ENCODE peak calls at places on chromosome 10, in nine cellular contexts. V, C, Z, J, G, I, E, M and X are unnamed samples.

GRCh38 chr10:24259365-24260125 is 50.6 kb downstream of the KIAA1217 start:
- DNase-seq in V (no peak), C (no peak), Z (no peak), J (no peak), G (no peak), I (no peak), E (no peak), M (no peak), X (no peak)

GRCh38 chr10:33134011-33134751 is 176.2 kb upstream of the ITGB1 start:
- DNase-seq in V (peak), C (peak), Z (no peak), J (peak), G (no peak), I (peak), E (peak), M (peak), X (no peak)

GRCh38 chr10:118332948-118333710 is 9.0 kb downstream of the FAM204A start:
- DNase-seq in V (no peak), C (peak), Z (no peak), J (no peak), G (peak), I (no peak), E (peak), M (no peak), X (no peak)

GRCh38 chr10:103720328-103720963 is 134.9 kb downstream of the SH3PXD2A start:
- DNase-seq in V (no peak), C (peak), Z (no peak), J (no peak), G (no peak), I (no peak), E (no peak), M (no peak), X (no peak)

GRCh38 chr10:101031796-101032636 is 982 bp downstream of the SFXN3 start:
- DNase-seq in V (peak), C (peak), Z (peak), J (peak), G (no peak), I (peak), E (peak), M (peak), X (no peak)

GRCh38 chr10:100763043-100763747 is 17.8 kb downstream of the PAX2 start:
- DNase-seq in V (no peak), C (no peak), Z (no peak), J (no peak), G (no peak), I (no peak), E (no peak), M (no peak), X (no peak)

GRCh38 chr10:99529483-99530107 is 3.1 kb upstream of the NKX2-3 start:
- DNase-seq in V (no peak), C (no peak), Z (no peak), J (no peak), G (no peak), I (peak), E (no peak), M (no peak), X (no peak)

GRCh38 chr10:124245806-124246440 is 152.5 kb upstream of the CHST15 start:
- DNase-seq in V (no peak), C (no peak), Z (no peak), J (peak), G (no peak), I (no peak), E (no peak), M (no peak), X (no peak)

GRCh38 chr10:51574248-51575067 is 124.9 kb downstream of the CSTF2T start:
- DNase-seq in V (no peak), C (peak), Z (no peak), J (no peak), G (no peak), I (no peak), E (no peak), M (no peak), X (no peak)

GRCh38 chr10:129568562-129569344 is 101.7 kb downstream of the MGMT start:
- DNase-seq in V (no peak), C (no peak), Z (no peak), J (no peak), G (no peak), I (no peak), E (peak), M (no peak), X (no peak)

GRCh38 chr10:48332166-48332870 is 25.8 kb downstream of the MAPK8 start:
- DNase-seq in V (no peak), C (no peak), Z (no peak), J (no peak), G (no peak), I (no peak), E (no peak), M (no peak), X (no peak)

GRCh38 chr10:78464118-78464855 is 430.6 kb downstream of the RPS24 start:
- DNase-seq in V (no peak), C (no peak), Z (no peak), J (no peak), G (no peak), I (no peak), E (no peak), M (no peak), X (no peak)
- TF ChIP-seq CTCF in V (no peak), C (no peak), Z (no peak), J (no peak), G (no peak), I (no peak), E (no peak), M (no peak), X (no peak)

DNA sequence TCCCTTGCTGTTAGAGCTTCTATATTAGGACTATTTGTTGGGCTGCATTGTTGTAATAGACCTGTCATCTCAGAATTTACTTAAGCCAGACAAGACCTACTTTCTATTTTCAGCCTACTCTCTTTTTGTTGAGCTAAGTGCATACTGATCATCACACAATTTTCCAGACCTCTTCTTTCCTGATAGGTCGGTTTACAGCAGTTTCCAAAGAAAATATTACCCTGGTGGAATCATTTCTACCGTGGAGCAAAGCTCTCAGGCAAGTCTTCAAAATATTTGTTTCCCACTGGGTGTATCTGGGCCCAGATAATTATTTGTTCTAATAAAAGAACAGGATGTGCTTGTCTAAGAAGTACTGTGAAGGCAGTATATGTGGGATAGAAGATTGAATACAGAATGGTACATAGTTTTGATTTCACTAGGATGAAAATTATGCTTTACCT is 412.0 kb upstream of the KLF6 start:
- DNase-seq in V (no peak), C (peak), Z (no peak), J (no peak), G (no peak), I (no peak), E (no peak), M (no peak), X (no peak)
- TF ChIP-seq CTCF in V (no peak), C (no peak), Z (no peak), J (no peak), G (no peak), I (no peak), E (no peak), M (no peak), X (no peak)

GRCh38 chr10:73819513-73820093 is 8.2 kb upstream of the NDST2 start:
- DNase-seq in V (no peak), C (peak), Z (no peak), J (no peak), G (no peak), I (peak), E (no peak), M (no peak), X (no peak)
- TF ChIP-seq CTCF in V (no peak), C (peak), Z (no peak), J (no peak), G (no peak), I (no peak), E (no peak), M (peak), X (no peak)

DNA sequence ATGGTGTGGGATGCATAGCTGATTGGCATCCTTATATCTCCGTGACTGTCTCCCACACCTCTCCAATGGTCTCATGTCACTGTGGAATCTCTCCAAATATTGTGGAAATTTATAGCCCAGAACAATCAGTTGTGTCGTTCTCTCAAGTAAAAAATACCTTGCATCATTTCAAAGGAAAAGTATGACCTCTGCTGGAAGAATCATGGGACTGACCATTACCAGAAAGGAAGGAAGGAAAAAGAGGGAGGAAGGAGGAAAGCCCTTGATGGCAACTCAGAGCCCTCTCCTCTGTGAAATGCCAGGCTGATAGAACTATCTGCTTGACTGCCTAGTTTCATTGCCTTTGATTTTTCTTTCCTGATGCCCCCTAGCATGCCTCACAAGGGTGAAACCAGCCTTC is 76.3 kb downstream of the FOXI2 start:
- DNase-seq in V (no peak), C (no peak), Z (no peak), J (no peak), G (peak), I (no peak), E (no peak), M (no peak), X (no peak)
- TF ChIP-seq CTCF in V (no peak), C (no peak), Z (no peak), J (no peak), G (peak), I (no peak), E (peak), M (peak), X (no peak)

DNA sequence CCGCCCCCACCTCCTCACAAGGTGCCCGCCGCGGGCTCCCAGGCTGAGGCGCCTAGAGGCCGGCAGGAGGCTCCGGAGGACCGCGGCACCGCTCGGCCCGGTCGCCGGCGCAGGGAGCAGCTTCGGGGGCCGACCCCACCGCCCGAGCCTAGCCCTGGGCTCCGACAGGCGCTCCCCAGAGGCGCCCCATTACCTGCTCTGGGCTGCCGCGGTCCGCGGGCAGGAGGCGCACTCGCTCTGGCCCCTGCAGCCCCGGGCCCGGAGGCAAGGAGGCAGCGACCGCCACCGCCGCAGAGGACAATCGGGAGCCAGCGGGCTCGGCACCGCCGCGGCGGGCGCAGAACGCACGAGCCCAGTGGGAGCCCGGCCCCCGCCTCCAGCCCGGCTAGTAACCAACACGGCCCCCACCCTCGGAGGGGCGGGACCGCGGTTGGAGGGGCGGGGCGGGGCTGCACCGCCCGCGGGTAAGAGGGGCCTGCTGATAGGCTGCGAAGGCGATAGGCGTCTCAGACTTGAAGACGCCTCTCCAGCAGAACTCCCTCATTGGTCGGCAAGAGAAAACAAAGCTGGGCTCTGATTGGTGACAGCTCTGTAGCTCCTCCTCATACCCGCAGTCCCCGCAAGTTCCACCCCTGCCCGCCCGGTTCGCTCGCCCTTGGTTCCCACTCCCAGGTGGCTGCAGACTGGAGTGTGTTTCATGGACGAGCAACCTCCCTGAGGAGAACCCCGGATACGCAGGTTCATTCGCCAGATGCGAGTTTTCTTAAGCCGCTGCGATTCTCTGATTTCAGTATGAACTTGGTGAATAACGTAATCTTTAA is at the start of gene MPP7:
- DNase-seq in V (peak), C (peak), Z (peak), J (peak), G (peak), I (peak), E (peak), M (peak), X (peak)
- TF ChIP-seq CTCF in V (peak), C (peak), Z (peak), J (peak), G (peak), I (no peak), E (peak), M (peak), X (peak)

DNA sequence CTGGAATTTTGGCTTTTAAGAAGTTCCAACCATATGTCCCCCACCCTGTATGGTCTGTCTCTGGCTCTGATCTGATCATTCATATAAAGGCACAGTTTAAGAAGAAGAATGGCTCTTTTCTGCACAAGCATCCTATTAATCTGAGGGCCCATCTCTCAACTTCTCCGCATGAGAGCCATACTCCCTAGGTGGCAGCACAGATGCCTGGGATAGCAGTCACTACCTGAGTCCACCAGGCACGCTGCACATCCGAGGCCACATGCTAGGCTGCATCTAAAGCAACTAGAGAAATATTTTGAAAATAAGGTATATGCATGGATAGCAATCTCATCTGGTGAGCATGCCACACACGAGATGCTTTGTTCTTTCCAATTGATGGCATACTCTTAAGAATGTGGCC is 565.5 kb downstream of the PARD3 start:
- DNase-seq in V (no peak), C (no peak), Z (no peak), J (no peak), G (no peak), I (no peak), E (no peak), M (no peak), X (no peak)
- TF ChIP-seq CTCF in V (no peak), C (no peak), Z (no peak), J (no peak), G (no peak), I (no peak), E (peak), M (peak), X (no peak)

GRCh38 chr10:55500931-55501559 is 700.0 kb upstream of the PCDH15 start:
- DNase-seq in V (no peak), C (no peak), Z (no peak), J (no peak), G (peak), I (peak), E (peak), M (no peak), X (peak)
- TF ChIP-seq CTCF in V (no peak), C (no peak), Z (no peak), J (peak), G (peak), I (no peak), E (peak), M (no peak), X (peak)